ENCODE peak calls at places on chromosomes 5 and 9, in six cellular contexts. O is HepG2, N is fibroblast of lung, X is DND-41, D is PC-3, P is GM23248. E is an unnamed sample. For H3K79me2, the result is how much of the 10 kb centered on the place peaks cover.

GRCh38 chr5:77419644-77420582 is 72.2 kb downstream of the WDR41 start:
- DNase-seq in O (no peak), N (no peak), D (no peak), P (no peak), X (no peak), E (no peak)

GRCh38 chr9:95817205-95817604 is 58.3 kb upstream of the ERCC6L2 start:
- DNase-seq in D (no peak), N (no peak), X (no peak), O (no peak), P (no peak), E (no peak)

GRCh38 chr9:88578486-88579362 is 43.7 kb downstream of the NXNL2 start:
- DNase-seq in X (peak), P (peak), D (peak), O (peak), N (peak), E (no peak)

GRCh38 chr9:98374385-98375051 is 119.1 kb upstream of the TBC1D2 start:
- DNase-seq in O (peak), D (peak), N (peak), X (no peak), P (peak), E (no peak)

GRCh38 chr5:113606298-113607134 is 93.0 kb downstream of the YTHDC2 start:
- DNase-seq in O (peak), N (peak), P (peak), D (peak), X (peak), E (no peak)

GRCh38 chr9:88425538-88425950 is 37.3 kb downstream of the SPIN1 start:
- DNase-seq in P (peak), X (no peak), N (peak), O (no peak), D (peak), E (no peak)

GRCh38 chr5:74492230-74492629 is 148.3 kb downstream of the ENC1 start:
- DNase-seq in D (no peak), P (no peak), O (no peak), N (no peak), X (no peak), E (no peak)

GRCh38 chr9:111023090-111023489 is 15.2 kb downstream of the LPAR1 start:
- DNase-seq in P (no peak), N (no peak), O (no peak), D (no peak), X (no peak), E (no peak)

GRCh38 chr9:133113163-133113927 is 7.7 kb downstream of the RALGDS start:
- DNase-seq in O (no peak), D (no peak), P (peak), X (no peak), N (peak), E (no peak)

GRCh38 chr5:119302916-119303897 is 52.6 kb upstream of the TNFAIP8 start:
- DNase-seq in N (peak), O (peak), P (peak), D (peak), X (peak), E (no peak)

GRCh38 chr9:6024035-6024554 is 8.7 kb upstream of the RANBP6 start:
- DNase-seq in P (peak), N (no peak), D (peak), O (peak), X (peak), E (no peak)

GRCh38 chr5:24067208-24067607 is 559.8 kb downstream of the PRDM9 start:
- DNase-seq in O (no peak), D (no peak), P (no peak), X (no peak), N (no peak), E (no peak)

GRCh38 chr9:89790542-89791109 is 185.8 kb downstream of the GADD45G start:
- DNase-seq in N (no peak), X (no peak), P (no peak), O (no peak), D (no peak), E (no peak)

GRCh38 chr5:171420429-171421231 is 1.2 kb downstream of the FGF18 start:
- DNase-seq in X (no peak), D (peak), N (peak), P (peak), O (no peak), E (no peak)

GRCh38 chr5:156706631-156707030 is 143.5 kb upstream of the PPP1R2B start:
- DNase-seq in O (no peak), P (no peak), X (no peak), D (no peak), N (no peak), E (no peak)

GRCh38 chr9:134822541-134822940 is 58.1 kb upstream of the FCN2 start:
- DNase-seq in D (no peak), N (no peak), O (no peak), X (no peak), P (no peak), E (no peak)

GRCh38 chr9:88889386-88889785 is 101.9 kb upstream of the S1PR3 start:
- DNase-seq in X (no peak), N (peak), O (no peak), D (no peak), P (peak), E (no peak)

GRCh38 chr5:96775050-96775449 is 32.7 kb downstream of the ERAP1 start:
- DNase-seq in P (no peak), O (no peak), N (no peak), X (no peak), D (no peak), E (no peak)

GRCh38 chr5:157253547-157253946 is 12.4 kb upstream of the CYFIP2 start:
- DNase-seq in D (peak), N (peak), O (peak), X (no peak), P (peak), E (no peak)

GRCh38 chr5:120734033-120734432 is 269.9 kb downstream of the PRR16 start:
- DNase-seq in O (no peak), X (no peak), P (peak), N (no peak), D (no peak), E (no peak)

GRCh38 chr9:133842174-133842573 is 104.0 kb upstream of the SARDH start:
- DNase-seq in X (no peak), O (no peak), P (no peak), D (no peak), N (no peak), E (no peak)

GRCh38 chr9:78806492-78807160 is 509.7 kb downstream of the PSAT1 start:
- DNase-seq in N (no peak), X (no peak), P (no peak), D (no peak), O (no peak), E (no peak)

GRCh38 chr9:112719292-112719691 is 1.4 kb upstream of the INIP start:
- DNase-seq in O (no peak), P (peak), X (no peak), D (no peak), N (peak), E (no peak)

GRCh38 chr5:160269017-160269416 is 39.7 kb downstream of the FABP6 start:
- DNase-seq in P (peak), N (peak), X (no peak), D (no peak), O (no peak), E (no peak)

GRCh38 chr5:78287833-78288232 is 6.7 kb downstream of the AP3B1 start:
- DNase-seq in P (peak), O (no peak), X (no peak), D (peak), N (peak), E (peak)

GRCh38 chr5:78659114-78659513 is 10.5 kb upstream of the LHFPL2 start:
- DNase-seq in N (no peak), X (no peak), P (no peak), O (no peak), D (no peak), E (no peak)

GRCh38 chr5:597871-598563 is 14.1 kb upstream of the CEP72 start:
- DNase-seq in P (no peak), O (no peak), X (no peak), N (no peak), D (no peak), E (no peak)
- TF ChIP-seq EZH2 in P (no peak), O (no peak), X (no peak), N (no peak), D (no peak), E (no peak)

DNA sequence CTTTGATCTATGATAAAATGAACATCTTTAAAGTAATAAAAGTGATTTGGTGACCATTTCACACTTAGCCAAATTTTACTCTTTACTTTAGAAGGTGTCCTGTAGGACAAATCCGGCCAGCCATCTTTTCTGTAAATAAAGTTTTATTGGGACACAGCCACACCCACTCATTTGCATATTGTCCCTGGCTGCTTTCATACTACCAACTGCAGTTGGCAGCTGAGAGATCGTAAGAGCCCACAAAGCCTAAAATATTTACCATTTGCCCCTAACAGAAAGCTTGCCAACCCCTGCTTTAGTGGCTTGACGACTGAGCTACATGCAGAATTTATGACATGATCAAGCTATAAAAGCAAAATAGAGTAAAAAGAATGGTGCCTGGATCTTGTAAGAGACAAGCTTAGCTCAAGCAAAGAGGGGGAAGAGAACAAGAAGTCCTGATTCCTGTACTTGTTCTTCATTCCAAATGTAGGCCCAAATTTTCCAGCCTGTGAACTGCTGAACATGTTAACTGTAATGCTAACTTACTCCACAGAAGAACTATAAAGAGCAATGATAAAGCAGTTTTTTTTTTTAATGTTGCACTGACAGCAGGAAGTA is 7.4 kb upstream of the FBXO10 start:
- DNase-seq in O (no peak), D (no peak), P (no peak), X (no peak), N (no peak), E (no peak)
- H3K79me2 ChIP-seq in O (under half), D (half or more), P (half or more), X (half or more), N (under half), E (under half)

GRCh38 chr9:38309324-38310195 is 82.9 kb upstream of the ALDH1B1 start:
- DNase-seq in P (peak), X (no peak), N (peak), O (no peak), D (no peak), E (no peak)
- H2AFZ ChIP-seq in P (no peak), X (no peak), N (no peak), O (no peak), D (no peak), E (no peak)

GRCh38 chr9:126619336-126619919 is 5.7 kb downstream of the LMX1B start:
- DNase-seq in X (no peak), D (no peak), N (no peak), O (no peak), P (no peak), E (no peak)
- TF ChIP-seq EZH2 in X (no peak), D (no peak), N (no peak), O (no peak), P (no peak), E (no peak)

DNA sequence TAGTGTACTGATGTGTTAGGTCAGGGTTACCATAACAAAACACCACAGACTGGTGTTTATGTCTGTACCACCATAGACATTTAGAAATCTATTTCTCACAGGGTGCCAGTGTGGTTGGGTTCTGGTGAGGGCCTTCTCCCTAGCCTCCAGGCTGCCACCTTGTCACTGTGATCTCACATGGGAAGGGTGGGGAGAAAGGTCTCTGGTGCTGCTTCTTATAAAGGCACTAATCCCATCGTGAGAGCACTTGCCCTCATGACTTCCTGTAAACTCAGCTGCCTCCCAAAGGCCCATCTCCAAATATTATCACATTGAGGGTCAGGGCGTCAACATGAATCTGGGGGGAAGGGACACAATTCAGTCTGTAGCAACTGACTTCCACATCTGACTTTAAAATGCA is 49.8 kb downstream of the PIK3R1 start:
- DNase-seq in N (no peak), O (no peak), D (no peak), X (peak), P (no peak), E (no peak)
- H3K79me2 ChIP-seq in N (under half), O (under half), D (under half), X (half or more), P (half or more), E (under half)

DNA sequence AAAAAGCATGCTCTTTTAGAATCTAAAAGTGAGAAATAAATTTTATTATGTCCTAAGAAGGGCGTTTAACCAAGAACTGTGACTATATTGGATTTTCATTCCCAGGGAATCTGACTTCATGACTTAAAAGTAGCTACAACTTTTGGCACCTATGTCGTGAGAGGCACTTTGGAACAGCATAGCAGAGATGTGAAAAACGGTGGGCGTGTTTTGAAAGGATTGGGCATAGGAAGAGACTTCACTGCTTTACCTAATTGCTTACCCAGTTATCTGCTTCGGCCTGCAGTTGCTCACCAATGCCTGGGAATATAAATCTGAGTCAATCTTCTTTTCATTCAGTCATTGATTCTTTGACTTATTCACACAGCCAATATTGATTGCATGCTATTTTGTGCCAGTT is 363.4 kb downstream of the DNAH5 start:
- DNase-seq in O (no peak), X (no peak), N (no peak), P (no peak), D (no peak), E (no peak)
- H2AFZ ChIP-seq in O (no peak), X (no peak), N (no peak), P (no peak), D (no peak), E (no peak)

GRCh38 chr9:126524353-126525077 is 89.2 kb upstream of the LMX1B start:
- DNase-seq in O (no peak), N (no peak), P (no peak), X (no peak), D (no peak), E (no peak)

GRCh38 chr9:126521551-126521950 is 92.2 kb upstream of the LMX1B start:
- DNase-seq in D (no peak), X (no peak), P (no peak), O (no peak), N (no peak), E (no peak)

GRCh38 chr9:126521976-126522590 is 91.6 kb upstream of the LMX1B start:
- DNase-seq in N (no peak), X (no peak), P (no peak), D (no peak), O (no peak), E (no peak)

GRCh38 chr9:126523621-126524111 is 90.1 kb upstream of the LMX1B start:
- DNase-seq in P (peak), X (no peak), O (no peak), D (no peak), N (no peak), E (no peak)

GRCh38 chr9:126522957-126523356 is 90.8 kb upstream of the LMX1B start:
- DNase-seq in P (no peak), N (no peak), X (no peak), O (no peak), D (no peak), E (no peak)
- TF ChIP-seq EZH2 in P (no peak), N (no peak), X (no peak), O (no peak), D (no peak), E (no peak)

GRCh38 chr5:14851067-14851422 is 20.5 kb downstream of the ANKH start:
- DNase-seq in N (no peak), P (no peak), X (no peak), O (peak), D (no peak), E (no peak)
- H3K79me2 ChIP-seq in N (under half), P (half or more), X (half or more), O (under half), D (under half), E (under half)